ENCODE peak calls at places on chromosomes 11 and 22, in seven cellular contexts. E is globus pallidus, O is ELF-1, V is H54, D is fibroblast of the aortic adventitia, B is IMR-90, X is anterior cingulate cortex. Y is an unnamed sample.
A peak's percentile ranks its signal among the peaks of the same experiment; 100 is the strongest.

GRCh38 chr11:23359297-23359696 is 499.0 kb upstream of the CCDC179 start:
- DNase-seq in E (no peak), O (no peak), D (peak; percentile 56), V (peak; percentile 23), X (no peak), B (peak; percentile 97), Y (peak; percentile 83)

GRCh38 chr11:75554258-75555022 is 7.6 kb upstream of the SERPINH1 start:
- DNase-seq in O (peak; percentile 97), D (peak; percentile 100), V (no peak), E (peak; percentile 97), B (peak; percentile 100), X (peak; percentile 100), Y (peak; percentile 100)

GRCh38 chr11:6655790-6656580 is at the start of gene DCHS1:
- DNase-seq in X (peak; percentile 51), E (no peak), O (no peak), D (no peak), V (no peak), B (no peak), Y (no peak)

GRCh38 chr22:32534252-32535215 is 59.9 kb downstream of the FBXO7 start:
- DNase-seq in E (no peak), X (no peak), V (no peak), O (peak; percentile 12), D (peak; percentile 41), B (no peak), Y (no peak)

GRCh38 chr11:134882671-134883318 is 470.8 kb upstream of the B3GAT1 start:
- DNase-seq in B (no peak), D (no peak), X (no peak), E (no peak), O (no peak), V (no peak), Y (no peak)

GRCh38 chr11:65316979-65317786 is 2.5 kb downstream of the CDC42EP2 start:
- DNase-seq in V (peak; percentile 44), O (no peak), D (peak; percentile 97), E (no peak), B (peak; percentile 84), X (no peak), Y (peak; percentile 86)

GRCh38 chr22:22982616-22983015 is 87.7 kb upstream of the GNAZ start:
- DNase-seq in D (no peak), B (no peak), X (no peak), V (no peak), E (no peak), O (no peak), Y (no peak)

GRCh38 chr11:70317576-70318305 is 47.3 kb downstream of the PPFIA1 start:
- DNase-seq in O (no peak), X (no peak), D (no peak), B (no peak), E (no peak), V (no peak), Y (no peak)

GRCh38 chr11:13674799-13675509 is 6.5 kb downstream of the FAR1 start:
- DNase-seq in E (no peak), V (no peak), D (peak; percentile 21), O (no peak), X (no peak), B (no peak), Y (peak; percentile 42)

GRCh38 chr11:46216040-46216764 is 61.3 kb upstream of the CREB3L1 start:
- DNase-seq in B (peak; percentile 33), E (no peak), V (no peak), O (peak; percentile 13), X (no peak), D (peak; percentile 56), Y (peak; percentile 24)

GRCh38 chr22:23984430-23984829 is 4.5 kb downstream of the GSTT2 start:
- DNase-seq in E (peak; percentile 32), O (no peak), V (no peak), B (peak; percentile 38), X (peak; percentile 8), D (peak; percentile 53), Y (peak; percentile 39)

GRCh38 chr22:31193092-31193491 is 19.0 kb upstream of the LIMK2 start:
- DNase-seq in B (no peak), O (no peak), E (no peak), V (no peak), D (no peak), X (no peak), Y (peak; percentile 4)

GRCh38 chr11:87840786-87841185 is 334.5 kb downstream of the RAB38 start:
- DNase-seq in D (no peak), X (no peak), O (no peak), B (no peak), V (no peak), E (no peak), Y (no peak)

GRCh38 chr22:34414467-34415440 is 494.5 kb upstream of the LARGE1 start:
- DNase-seq in E (peak; percentile 22), D (no peak), B (no peak), X (no peak), O (peak; percentile 90), V (peak; percentile 12), Y (peak; percentile 1)

GRCh38 chr11:92082652-92083051 is 142.0 kb upstream of the FAT3 start:
- DNase-seq in X (no peak), E (no peak), D (no peak), B (no peak), O (no peak), V (no peak), Y (no peak)

GRCh38 chr11:45211732-45212131 is 65.3 kb downstream of the PRDM11 start:
- DNase-seq in O (no peak), D (no peak), E (no peak), V (no peak), X (no peak), B (no peak), Y (no peak)

GRCh38 chr22:43157874-43158546 is 6.7 kb downstream of the TSPO start:
- DNase-seq in O (no peak), V (no peak), B (no peak), X (no peak), E (no peak), D (no peak), Y (no peak)

GRCh38 chr22:42473484-42474193 is 41.4 kb upstream of the NFAM1 start:
- DNase-seq in X (no peak), B (peak; percentile 63), E (peak; percentile 41), V (peak; percentile 24), O (no peak), D (peak; percentile 73), Y (peak; percentile 78)

GRCh38 chr11:64759722-64760719 is at the start of gene PYGM:
- DNase-seq in V (no peak), X (peak; percentile 34), D (peak; percentile 80), E (peak; percentile 73), O (peak; percentile 90), B (no peak), Y (peak; percentile 60)

GRCh38 chr11:131495417-131495816 is 125.0 kb downstream of the NTM start:
- DNase-seq in B (no peak), V (no peak), D (no peak), O (no peak), E (peak; percentile 77), X (peak; percentile 57), Y (no peak)

GRCh38 chr22:38448945-38449745 is 5.9 kb downstream of the KCNJ4 start:
- DNase-seq in B (no peak), V (no peak), D (no peak), E (no peak), O (no peak), X (no peak), Y (no peak)

GRCh38 chr22:36191106-36191836 is 10.3 kb downstream of the APOL4 start:
- DNase-seq in E (peak; percentile 96), D (peak; percentile 63), X (peak; percentile 88), O (no peak), V (no peak), B (peak; percentile 64), Y (peak; percentile 7)

GRCh38 chr11:111472228-111472627 is 40.0 kb downstream of the BTG4 start:
- DNase-seq in D (no peak), E (no peak), V (no peak), O (no peak), B (no peak), X (no peak), Y (no peak)

GRCh38 chr22:47161631-47162030 is 399.2 kb downstream of the TBC1D22A start:
- DNase-seq in B (no peak), E (no peak), O (no peak), V (no peak), X (no peak), D (no peak), Y (no peak)

GRCh38 chr11:102179366-102179765 is 69.1 kb downstream of the YAP1 start:
- DNase-seq in V (no peak), X (no peak), E (no peak), O (no peak), D (no peak), B (no peak), Y (no peak)

GRCh38 chr11:77107950-77108349 is 5.3 kb downstream of the OMP start:
- DNase-seq in E (no peak), X (peak; percentile 31), V (peak; percentile 96), B (peak; percentile 95), D (peak; percentile 92), O (no peak), Y (peak; percentile 91)

GRCh38 chr22:42649261-42650056 is at the start of gene CYB5R3:
- DNase-seq in D (peak; percentile 75), X (peak; percentile 77), V (peak; percentile 74), O (peak; percentile 89), E (peak; percentile 76), B (peak; percentile 73), Y (peak; percentile 82)

GRCh38 chr11:36605221-36606216 is 7.5 kb upstream of the RAG2 start:
- DNase-seq in O (no peak), D (no peak), X (no peak), E (no peak), V (no peak), B (no peak), Y (no peak)

Y was measured in fibroblast of pulmonary artery.